ENCODE peak calls at places on chromosome 4, in four cellular contexts. J, B, A and C are unnamed samples.

GRCh38 chr4:145527773-145528172 is 46.1 kb downstream of the SMAD1 start:
- DNase-seq in B (no peak), J (no peak), A (no peak), C (no peak)

GRCh38 chr4:157204634-157205244 is 15.8 kb upstream of the GRIA2 start:
- DNase-seq in A (peak; percentile 30), B (no peak), J (peak; percentile 13), C (no peak)

GRCh38 chr4:172357006-172357405 is 543.8 kb downstream of the GALNTL6 start:
- DNase-seq in J (no peak), A (no peak), B (no peak), C (no peak)

GRCh38 chr4:90586799-90587198 is 459.6 kb downstream of the CCSER1 start:
- DNase-seq in A (no peak), J (no peak), B (no peak), C (no peak)

GRCh38 chr4:185396724-185397402 is at the start of gene ANKRD37:
- DNase-seq in J (no peak), A (peak; percentile 62), B (no peak), C (peak; percentile 59)

GRCh38 chr4:126563389-126563788 is 1069.4 kb upstream of the INTU start:
- DNase-seq in J (no peak), A (no peak), B (no peak), C (no peak)

GRCh38 chr4:147674496-147674895 is 9.5 kb downstream of the PRMT9 start:
- DNase-seq in J (no peak), B (no peak), A (no peak), C (no peak)

GRCh38 chr4:143395054-143395453 is 58.4 kb downstream of the GAB1 start:
- DNase-seq in A (no peak), J (no peak), B (no peak), C (no peak)

GRCh38 chr4:8394125-8394524 is 46.4 kb downstream of the ACOX3 start:
- DNase-seq in A (peak; percentile 49), J (no peak), B (no peak), C (peak; percentile 60)

GRCh38 chr4:144518181-144518895 is 127.6 kb upstream of the HHIP start:
- DNase-seq in A (no peak), B (no peak), J (no peak), C (no peak)

GRCh38 chr4:168605411-168605810 is 108.6 kb downstream of the PALLD start:
- DNase-seq in B (no peak), J (no peak), A (no peak), C (no peak)

GRCh38 chr4:102604222-102604940 is 103.2 kb downstream of the NFKB1 start:
- DNase-seq in J (no peak), A (no peak), B (no peak), C (no peak)

GRCh38 chr4:20652226-20652836 is 47.9 kb upstream of the PACRGL start:
- DNase-seq in J (no peak), A (no peak), B (no peak), C (no peak)

GRCh38 chr4:93394488-93395185 is 433.9 kb upstream of the ATOH1 start:
- DNase-seq in J (no peak), A (no peak), B (no peak), C (no peak)

GRCh38 chr4:175421506-175421905 is 390.6 kb downstream of the GPM6A start:
- DNase-seq in J (no peak), B (no peak), A (no peak), C (no peak)

GRCh38 chr4:105976913-105977312 is 81.6 kb downstream of the NPNT start:
- DNase-seq in J (no peak), B (no peak), A (no peak), C (no peak)

GRCh38 chr4:3201718-3202702 is 46.9 kb upstream of the MSANTD1 start:
- DNase-seq in J (no peak), B (peak; percentile 38), A (peak; percentile 18), C (no peak)

GRCh38 chr4:8267077-8267476 is 2.5 kb upstream of the HTRA3 start:
- DNase-seq in B (no peak), J (peak; percentile 35), A (peak; percentile 67), C (peak; percentile 60)

GRCh38 chr4:801436-802124 is 24.3 kb downstream of the CPLX1 start:
- DNase-seq in J (no peak), A (no peak), B (no peak), C (no peak)

GRCh38 chr4:18227880-18228279 is 206.3 kb upstream of the LCORL start:
- DNase-seq in B (no peak), J (no peak), A (no peak), C (no peak)

GRCh38 chr4:72743078-72743477 is 174.1 kb upstream of the ADAMTS3 start:
- DNase-seq in J (no peak), A (no peak), B (no peak), C (no peak)

GRCh38 chr4:3045500-3045850 is 28.9 kb downstream of the HTT-AS start:
- DNase-seq in J (no peak), A (peak; percentile 63), B (no peak), C (no peak)

GRCh38 chr4:114384629-114385028 is 214.0 kb upstream of the UGT8 start:
- DNase-seq in B (no peak), J (peak; percentile 53), A (no peak), C (no peak)

GRCh38 chr4:118400362-118400761 is 47.6 kb upstream of the PRSS12 start:
- DNase-seq in A (no peak), J (no peak), B (no peak), C (no peak)

GRCh38 chr4:186854256-186854655 is 130.6 kb upstream of the FAT1 start:
- DNase-seq in B (no peak), J (no peak), A (no peak), C (no peak)

GRCh38 chr4:5660185-5660584 is 48.2 kb downstream of the EVC2 start:
- DNase-seq in J (no peak), A (no peak), B (no peak), C (no peak)

GRCh38 chr4:5863461-5864113 is 29.3 kb downstream of the CRMP1 start:
- DNase-seq in B (no peak), J (peak; percentile 57), A (no peak), C (no peak)

GRCh38 chr4:68630371-68630770 is 40.1 kb downstream of the UGT2B15 start:
- DNase-seq in A (no peak), J (no peak), B (no peak), C (no peak)

GRCh38 chr4:54386270-54386669 is 157.2 kb downstream of the PDGFRA start:
- DNase-seq in B (no peak), A (no peak), J (no peak), C (no peak)

GRCh38 chr4:112770111-112770510 is 133.2 kb downstream of the LARP7 start:
- DNase-seq in A (no peak), B (no peak), J (no peak), C (no peak)

GRCh38 chr4:106985830-106986229 is 50.3 kb downstream of the DKK2 start:
- DNase-seq in J (no peak), A (no peak), B (no peak), C (no peak)

GRCh38 chr4:106981431-106981830 is 54.7 kb downstream of the DKK2 start:
- DNase-seq in J (no peak), A (no peak), B (no peak), C (no peak)

GRCh38 chr4:106982711-106983211 is 53.4 kb downstream of the DKK2 start:
- DNase-seq in J (no peak), B (no peak), A (no peak), C (no peak)

GRCh38 chr4:106986486-106986885 is 49.6 kb downstream of the DKK2 start:
- DNase-seq in J (no peak), A (no peak), B (no peak), C (no peak)

GRCh38 chr4:106987314-106987713 is 48.8 kb downstream of the DKK2 start:
- DNase-seq in B (no peak), J (no peak), A (no peak), C (no peak)
- TF ChIP-seq POLR2AphosphoS5 in B (no peak), J (no peak), A (no peak), C (no peak)

GRCh38 chr4:108624263-108625056 is 4.1 kb downstream of the RPL34 start:
- DNase-seq in A (no peak), B (no peak), J (no peak), C (no peak)
- H3K4me3 ChIP-seq in A (no peak overlapping the region), B (peak overlapping the region; percentile 92), J (no peak overlapping the region), C (no peak overlapping the region)

DNA sequence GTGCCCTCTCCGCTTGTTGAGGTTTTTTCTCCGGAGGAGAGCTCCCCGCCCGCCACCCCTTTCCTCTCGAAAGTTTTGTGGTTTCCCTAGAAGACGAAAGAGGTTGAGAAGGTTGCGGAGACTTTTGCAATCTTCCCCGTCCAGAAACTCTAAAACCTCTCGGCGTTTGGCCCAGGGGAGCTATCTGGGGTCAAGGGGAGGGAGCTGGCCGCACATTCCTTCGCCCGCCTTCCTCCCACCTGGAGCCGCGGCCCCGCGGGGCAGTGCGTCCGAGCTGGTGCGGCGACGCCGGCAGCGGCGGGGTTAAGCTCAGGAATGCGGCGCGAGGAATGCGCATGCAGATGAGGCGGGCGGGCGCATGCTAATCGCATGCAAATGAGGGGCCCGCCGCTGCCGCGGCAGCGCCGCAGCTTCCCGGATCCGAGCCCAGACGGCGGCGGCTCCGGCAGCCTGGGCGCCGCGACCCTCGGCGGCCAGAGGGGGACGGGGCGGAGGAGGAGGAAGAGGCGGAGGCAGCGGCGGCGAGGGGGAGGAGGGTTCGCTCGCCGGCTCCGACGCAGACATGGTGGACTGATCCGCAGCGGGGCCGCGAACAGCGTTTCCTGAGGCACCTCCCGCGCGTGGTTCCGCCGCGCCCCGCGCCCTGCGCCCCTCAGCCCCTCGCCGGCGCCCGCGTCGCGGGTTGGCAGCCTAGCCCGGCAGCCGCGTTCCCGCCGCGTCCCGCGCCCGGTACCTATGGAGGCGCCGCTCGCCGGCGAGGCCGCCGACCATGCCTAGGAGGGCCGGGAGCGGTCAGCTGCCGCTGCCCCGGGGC is at the start of gene WWC2:
- DNase-seq in B (no peak), J (peak; percentile 80), A (peak; percentile 84), C (peak; percentile 90)
- TF ChIP-seq POLR2AphosphoS5 in B (no peak), J (peak; percentile 89), A (peak; percentile 78), C (peak; percentile 78)

GRCh38 chr4:76035146-76035545 is 724 bp downstream of the CXCL11 start:
- DNase-seq in A (no peak), J (no peak), B (no peak), C (no peak)

GRCh38 chr4:76036855-76037254 is 985 bp upstream of the CXCL11 start:
- DNase-seq in B (no peak), J (no peak), A (no peak), C (no peak)

DNA sequence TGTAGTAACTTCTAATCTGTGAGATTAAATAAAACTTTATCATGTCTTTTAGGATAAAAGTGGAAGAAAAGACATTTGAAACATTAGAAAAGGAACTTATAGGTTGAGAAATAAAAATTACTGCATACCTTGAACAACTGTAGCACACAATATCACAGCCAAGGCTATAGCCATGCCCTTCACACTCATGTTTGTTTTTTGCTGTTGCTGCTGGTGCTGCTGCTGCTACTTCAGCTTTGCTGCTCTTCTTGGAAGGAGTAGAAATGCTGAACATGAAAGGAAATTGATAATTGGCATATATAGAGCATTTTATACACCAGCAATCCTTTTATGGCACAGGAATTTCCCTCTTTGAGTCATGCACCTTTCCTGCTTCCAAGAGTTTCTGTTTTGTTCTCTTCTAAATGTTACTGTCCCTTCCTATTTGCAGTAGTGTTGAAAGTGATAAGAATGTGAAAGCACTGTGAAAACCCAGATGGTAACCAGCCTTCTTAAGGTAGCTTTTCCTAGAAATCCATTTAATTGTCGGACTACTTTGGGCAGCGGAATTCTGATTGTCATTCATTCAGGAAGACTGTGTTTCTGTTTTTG is at the start of gene CXCL11:
- DNase-seq in B (no peak), J (no peak), A (no peak), C (no peak)
- H3K4me3 ChIP-seq in B (no peak within 1 kb of the TSS), J (no peak within 1 kb of the TSS), A (no peak within 1 kb of the TSS), C (no peak within 1 kb of the TSS)